ENCODE peak calls at places on chromosomes 1 and 21, in eight cellular contexts. G, E, R, Z, Y, B, W and F are unnamed samples.

GRCh38 chr1:29520571-29521437 is 284.5 kb downstream of the PTPRU start:
- DNase-seq in G (no peak), E (no peak), R (no peak), Z (no peak), Y (no peak), B (no peak), W (no peak), F (no peak)

GRCh38 chr1:24112381-24113169 is 640 bp upstream of the MYOM3 start:
- DNase-seq in G (no peak), E (no peak), R (peak; percentile 79), Z (no peak), Y (peak; percentile 84), B (peak; percentile 85), W (peak; percentile 52), F (peak; percentile 59)

GRCh38 chr21:34569381-34569979 is 45.4 kb downstream of the RCAN1 start:
- DNase-seq in G (no peak), E (no peak), R (no peak), Z (no peak), Y (no peak), B (no peak), W (no peak), F (no peak)

GRCh38 chr1:200949626-200950025 is 54.9 kb downstream of the INAVA start:
- DNase-seq in G (no peak), E (no peak), R (no peak), Z (no peak), Y (no peak), B (no peak), W (no peak), F (no peak)

GRCh38 chr1:43978551-43979260 is at the start of gene B4GALT2:
- DNase-seq in G (peak; percentile 97), E (no peak), R (peak; percentile 65), Z (peak; percentile 25), Y (peak; percentile 76), B (peak; percentile 32), W (peak; percentile 35), F (no peak)

GRCh38 chr1:33383974-33384767 is 46.7 kb downstream of the PHC2 start:
- DNase-seq in G (no peak), E (no peak), R (no peak), Z (no peak), Y (peak; percentile 63), B (peak; percentile 91), W (no peak), F (no peak)

GRCh38 chr1:10941891-10942541 is 70.4 kb upstream of the TARDBP start:
- DNase-seq in G (peak; percentile 53), E (peak; percentile 25), R (peak; percentile 78), Z (peak; percentile 66), Y (peak; percentile 85), B (peak; percentile 9), W (peak; percentile 34), F (no peak)

GRCh38 chr1:210144736-210145135 is 87.9 kb upstream of the SERTAD4 start:
- DNase-seq in G (no peak), E (no peak), R (no peak), Z (no peak), Y (no peak), B (peak; percentile 22), W (no peak), F (no peak)

GRCh38 chr1:75797606-75798216 is 1.0 kb downstream of the MSH4 start:
- DNase-seq in G (no peak), E (no peak), R (no peak), Z (no peak), Y (no peak), B (no peak), W (no peak), F (no peak)

GRCh38 chr1:220810963-220811362 is 24.2 kb downstream of the MTARC1 start:
- DNase-seq in G (no peak), E (no peak), R (no peak), Z (no peak), Y (no peak), B (no peak), W (no peak), F (no peak)

GRCh38 chr21:42473495-42474042 is 22.5 kb downstream of the RSPH1 start:
- DNase-seq in G (no peak), E (no peak), R (no peak), Z (no peak), Y (no peak), B (no peak), W (no peak), F (no peak)

GRCh38 chr1:159892944-159893343 is 7.0 kb downstream of the CFAP45 start:
- DNase-seq in G (no peak), E (no peak), R (no peak), Z (no peak), Y (no peak), B (no peak), W (no peak), F (no peak)

GRCh38 chr1:109721046-109721445 is 9.0 kb downstream of the GSTM5 start:
- DNase-seq in G (no peak), E (no peak), R (no peak), Z (no peak), Y (no peak), B (peak; percentile 17), W (no peak), F (no peak)

GRCh38 chr1:206792939-206793607 is 20.8 kb upstream of the IL10 start:
- DNase-seq in G (no peak), E (no peak), R (no peak), Z (no peak), Y (no peak), B (peak; percentile 67), W (no peak), F (no peak)

GRCh38 chr1:171344473-171344820 is 30.5 kb downstream of the FMO4 start:
- DNase-seq in G (no peak), E (no peak), R (no peak), Z (no peak), Y (no peak), B (no peak), W (peak; percentile 38), F (no peak)

GRCh38 chr1:218846166-218846565 is 327.5 kb upstream of the LYPLAL1 start:
- DNase-seq in G (no peak), E (no peak), R (no peak), Z (no peak), Y (no peak), B (no peak), W (no peak), F (no peak)